ENCODE peak calls at places on chromosomes 7 and 10, in five cellular contexts. One of them, this sample, is unnamed. For H3K4me1, the result is how much of the 10 kb centered on the place peaks cover.

GRCh38 chr7:44461387-44461786 is 29.1 kb downstream of the NUDCD3 start:
- DNase-seq in testis: no peak
- DNase-seq in CD8-positive, alpha-beta T cell: no peak
- DNase-seq in GM23248: peak
- DNase-seq in psoas muscle: no peak
- DNase-seq in this sample: no peak

GRCh38 chr10:34161948-34162347 is 653.1 kb downstream of the PARD3 start:
- DNase-seq in CD8-positive, alpha-beta T cell: no peak
- DNase-seq in testis: no peak
- DNase-seq in psoas muscle: no peak
- DNase-seq in GM23248: no peak
- DNase-seq in this sample: no peak

GRCh38 chr7:31882187-31882586 is 188.0 kb downstream of the PDE1C start:
- DNase-seq in testis: peak
- DNase-seq in CD8-positive, alpha-beta T cell: no peak
- DNase-seq in GM23248: peak
- DNase-seq in psoas muscle: no peak
- DNase-seq in this sample: no peak

GRCh38 chr7:47739301-47739870 is 157.5 kb upstream of the TNS3 start:
- DNase-seq in testis: no peak
- DNase-seq in psoas muscle: no peak
- DNase-seq in GM23248: no peak
- DNase-seq in CD8-positive, alpha-beta T cell: no peak
- DNase-seq in this sample: no peak

GRCh38 chr7:48899932-48900331 is 24.4 kb upstream of the CDC14C start:
- DNase-seq in CD8-positive, alpha-beta T cell: no peak
- DNase-seq in psoas muscle: no peak
- DNase-seq in GM23248: no peak
- DNase-seq in testis: no peak
- DNase-seq in this sample: no peak

GRCh38 chr10:116402858-116403257 is 24.8 kb upstream of the PNLIPRP3 start:
- DNase-seq in GM23248: no peak
- DNase-seq in psoas muscle: no peak
- DNase-seq in testis: no peak
- DNase-seq in CD8-positive, alpha-beta T cell: no peak
- DNase-seq in this sample: no peak

GRCh38 chr7:137296551-137296950 is 47.0 kb downstream of the PTN start:
- DNase-seq in psoas muscle: no peak
- DNase-seq in testis: no peak
- DNase-seq in CD8-positive, alpha-beta T cell: no peak
- DNase-seq in GM23248: no peak
- DNase-seq in this sample: no peak

GRCh38 chr7:18939771-18940576 is 177.5 kb downstream of the TWIST1 start:
- DNase-seq in CD8-positive, alpha-beta T cell: no peak
- DNase-seq in testis: no peak
- DNase-seq in GM23248: no peak
- DNase-seq in psoas muscle: no peak
- DNase-seq in this sample: no peak

GRCh38 chr10:29926649-29927048 is 132.7 kb downstream of the JCAD start:
- DNase-seq in GM23248: peak
- DNase-seq in CD8-positive, alpha-beta T cell: no peak
- DNase-seq in psoas muscle: no peak
- DNase-seq in testis: peak
- DNase-seq in this sample: no peak

GRCh38 chr7:86947956-86948355 is 111.5 kb downstream of the ELAPOR2 start:
- DNase-seq in psoas muscle: no peak
- DNase-seq in CD8-positive, alpha-beta T cell: no peak
- DNase-seq in GM23248: no peak
- DNase-seq in testis: no peak
- DNase-seq in this sample: no peak

GRCh38 chr10:48523820-48524758 is 80.8 kb downstream of the ARHGAP22 start:
- DNase-seq in CD8-positive, alpha-beta T cell: no peak
- DNase-seq in testis: peak
- DNase-seq in GM23248: peak
- DNase-seq in psoas muscle: no peak
- DNase-seq in this sample: no peak

GRCh38 chr10:11204355-11204879 is 186.7 kb downstream of the CELF2 start:
- DNase-seq in GM23248: no peak
- DNase-seq in testis: no peak
- DNase-seq in CD8-positive, alpha-beta T cell: no peak
- DNase-seq in psoas muscle: no peak
- DNase-seq in this sample: no peak

GRCh38 chr10:102119417-102120141 is 589 bp downstream of the LDB1 start:
- DNase-seq in GM23248: peak
- DNase-seq in psoas muscle: peak
- DNase-seq in CD8-positive, alpha-beta T cell: no peak
- DNase-seq in testis: peak
- DNase-seq in this sample: peak

GRCh38 chr10:51090190-51090589 is 15.9 kb downstream of the PRKG1 start:
- DNase-seq in GM23248: no peak
- DNase-seq in psoas muscle: no peak
- DNase-seq in CD8-positive, alpha-beta T cell: no peak
- DNase-seq in testis: no peak
- DNase-seq in this sample: no peak

GRCh38 chr7:74083928-74084721 is 521 bp downstream of the LIMK1 start:
- DNase-seq in CD8-positive, alpha-beta T cell: no peak
- DNase-seq in psoas muscle: peak
- DNase-seq in testis: no peak
- DNase-seq in GM23248: peak
- DNase-seq in this sample: peak

GRCh38 chr7:153886121-153886505 is 166.1 kb upstream of the DPP6 start:
- DNase-seq in psoas muscle: no peak
- DNase-seq in CD8-positive, alpha-beta T cell: no peak
- DNase-seq in testis: peak
- DNase-seq in GM23248: no peak
- DNase-seq in this sample: no peak

GRCh38 chr7:108253275-108254044 is 123.3 kb upstream of the LAMB4 start:
- DNase-seq in GM23248: peak
- DNase-seq in CD8-positive, alpha-beta T cell: no peak
- DNase-seq in testis: no peak
- DNase-seq in psoas muscle: no peak
- DNase-seq in this sample: no peak

GRCh38 chr7:17456541-17456940 is 158.1 kb downstream of the AHR start:
- DNase-seq in CD8-positive, alpha-beta T cell: no peak
- DNase-seq in testis: no peak
- DNase-seq in GM23248: peak
- DNase-seq in psoas muscle: no peak
- DNase-seq in this sample: no peak

GRCh38 chr7:6637544-6638229 is 569 bp downstream of the ZNF316 start:
- DNase-seq in CD8-positive, alpha-beta T cell: peak
- DNase-seq in GM23248: peak
- DNase-seq in psoas muscle: no peak
- DNase-seq in testis: no peak
- DNase-seq in this sample: no peak

GRCh38 chr10:43904301-43904700 is 255.6 kb upstream of the ZNF32 start:
- DNase-seq in GM23248: no peak
- DNase-seq in testis: no peak
- DNase-seq in psoas muscle: no peak
- DNase-seq in CD8-positive, alpha-beta T cell: no peak
- DNase-seq in this sample: no peak

GRCh38 chr10:118669835-118670234 is 74.4 kb upstream of the PRLHR start:
- DNase-seq in CD8-positive, alpha-beta T cell: no peak
- DNase-seq in testis: no peak
- DNase-seq in GM23248: no peak
- DNase-seq in psoas muscle: no peak
- DNase-seq in this sample: no peak

GRCh38 chr7:150322833-150323681 is at the start of the genes ACTR3C and LRRC61:
- DNase-seq in psoas muscle: no peak
- DNase-seq in GM23248: no peak
- DNase-seq in CD8-positive, alpha-beta T cell: no peak
- DNase-seq in testis: peak
- DNase-seq in this sample: peak

GRCh38 chr7:132564090-132564489 is 12.2 kb downstream of the PLXNA4 start:
- DNase-seq in GM23248: no peak
- DNase-seq in CD8-positive, alpha-beta T cell: no peak
- DNase-seq in testis: no peak
- DNase-seq in psoas muscle: no peak
- DNase-seq in this sample: no peak

GRCh38 chr7:107118109-107118900 is 50.5 kb upstream of the HBP1 start:
- DNase-seq in testis: peak
- DNase-seq in CD8-positive, alpha-beta T cell: no peak
- DNase-seq in psoas muscle: no peak
- DNase-seq in GM23248: peak
- DNase-seq in this sample: no peak

GRCh38 chr10:88642991-88643390 is 21.3 kb upstream of the LIPF start:
- DNase-seq in CD8-positive, alpha-beta T cell: no peak
- DNase-seq in psoas muscle: no peak
- DNase-seq in GM23248: peak
- DNase-seq in testis: no peak
- DNase-seq in this sample: no peak

GRCh38 chr10:42990721-42991441 is 86.0 kb upstream of the RET start:
- DNase-seq in testis: no peak
- DNase-seq in CD8-positive, alpha-beta T cell: no peak
- DNase-seq in GM23248: no peak
- DNase-seq in psoas muscle: no peak
- DNase-seq in this sample: no peak

GRCh38 chr10:110610308-110610774 is 33.8 kb upstream of the RBM20 start:
- DNase-seq in testis: peak
- DNase-seq in psoas muscle: no peak
- DNase-seq in GM23248: peak
- DNase-seq in CD8-positive, alpha-beta T cell: no peak
- DNase-seq in this sample: no peak

DNA sequence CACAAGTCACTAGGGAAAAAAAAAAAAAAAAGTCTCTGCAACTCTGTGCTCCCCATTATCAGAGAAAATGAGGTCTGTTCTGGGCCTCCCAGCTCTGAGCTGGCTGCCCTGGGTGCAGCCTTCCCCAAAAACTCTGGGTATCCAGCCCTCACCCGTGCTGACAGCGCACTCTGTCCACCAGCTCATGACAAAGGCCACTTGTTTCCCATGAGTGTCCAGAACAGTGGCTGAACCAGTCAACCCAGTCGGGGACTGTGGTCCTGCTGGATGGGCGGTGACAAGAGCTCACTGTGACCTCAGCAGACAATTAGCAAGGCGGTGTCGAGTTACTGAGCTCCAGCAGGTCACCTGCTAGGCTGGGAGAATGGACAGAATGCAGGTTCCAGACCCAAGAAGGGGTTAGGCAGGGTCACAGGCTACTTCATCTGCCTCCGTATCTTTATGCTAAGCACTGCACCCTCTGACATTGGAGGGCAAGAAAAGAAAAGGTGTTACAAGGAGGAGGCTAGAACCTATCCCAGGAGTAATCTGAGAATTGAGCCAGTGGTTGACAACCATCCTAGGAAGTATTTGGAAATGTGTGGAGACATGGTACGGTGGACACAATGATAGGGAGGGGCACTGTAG is 37.2 kb downstream of the DLG5 start:
- DNase-seq in GM23248: no peak
- DNase-seq in CD8-positive, alpha-beta T cell: no peak
- DNase-seq in psoas muscle: no peak
- DNase-seq in testis: peak
- DNase-seq in this sample: no peak
- H3K4me1 ChIP-seq in GM23248: under half
- H3K4me1 ChIP-seq in CD8-positive, alpha-beta T cell: under half
- H3K4me1 ChIP-seq in psoas muscle: half or more
- H3K4me1 ChIP-seq in testis: under half
- H3K4me1 ChIP-seq in this sample: half or more

GRCh38 chr10:31347705-31348104 is 28.7 kb downstream of the ZEB1 start:
- DNase-seq in CD8-positive, alpha-beta T cell: no peak
- DNase-seq in testis: no peak
- DNase-seq in psoas muscle: no peak
- DNase-seq in GM23248: no peak
- DNase-seq in this sample: no peak

GRCh38 chr10:31353574-31353973 is 34.6 kb downstream of the ZEB1 start:
- DNase-seq in psoas muscle: no peak
- DNase-seq in CD8-positive, alpha-beta T cell: no peak
- DNase-seq in testis: no peak
- DNase-seq in GM23248: peak
- DNase-seq in this sample: no peak

GRCh38 chr10:31350891-31351290 is 31.9 kb downstream of the ZEB1 start:
- DNase-seq in GM23248: no peak
- DNase-seq in testis: no peak
- DNase-seq in psoas muscle: no peak
- DNase-seq in CD8-positive, alpha-beta T cell: no peak
- DNase-seq in this sample: no peak

GRCh38 chr10:31346953-31347352 is 27.9 kb downstream of the ZEB1 start:
- DNase-seq in CD8-positive, alpha-beta T cell: no peak
- DNase-seq in GM23248: no peak
- DNase-seq in psoas muscle: no peak
- DNase-seq in testis: no peak
- DNase-seq in this sample: no peak

DNA sequence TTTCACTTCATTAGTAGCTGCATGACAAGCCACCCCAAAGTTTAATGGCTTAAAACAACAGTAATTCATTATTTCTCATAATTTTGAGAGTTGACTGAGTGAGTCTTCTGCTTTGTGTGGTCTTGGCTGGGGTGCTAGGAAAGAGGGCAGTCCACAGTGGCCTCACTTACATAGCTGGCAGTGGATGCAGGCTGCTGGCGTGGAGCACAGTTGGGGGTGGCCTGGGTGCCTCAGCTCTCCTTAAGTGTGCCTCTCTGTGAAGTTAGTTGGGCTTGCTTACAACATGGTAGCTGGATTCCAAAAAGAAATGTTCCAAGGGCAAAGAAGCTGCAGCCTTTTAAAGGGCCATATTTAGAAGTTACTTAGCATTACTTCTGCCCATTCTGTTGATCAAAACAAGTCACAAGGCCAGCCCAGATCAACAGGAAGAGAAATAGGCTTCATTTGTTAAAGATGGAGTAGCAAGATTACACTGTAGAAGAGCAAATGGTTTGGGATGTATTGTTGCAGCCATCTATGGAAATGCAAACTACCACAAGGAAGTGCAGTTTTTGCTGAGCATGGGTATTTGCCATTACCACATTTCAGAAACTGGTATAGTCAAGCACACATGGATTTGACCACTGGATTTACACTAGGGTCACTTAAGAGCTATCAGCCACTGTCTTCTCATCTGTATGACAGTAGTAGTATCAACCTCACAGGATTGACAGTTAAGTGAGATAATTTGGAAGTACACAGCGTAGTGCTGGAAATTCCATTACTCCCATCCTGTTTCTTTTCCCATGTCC is 33.6 kb downstream of the ZEB1 start:
- DNase-seq in psoas muscle: no peak
- DNase-seq in testis: no peak
- DNase-seq in CD8-positive, alpha-beta T cell: no peak
- DNase-seq in GM23248: no peak
- DNase-seq in this sample: no peak
- H3K4me1 ChIP-seq in psoas muscle: half or more
- H3K4me1 ChIP-seq in testis: under half
- H3K4me1 ChIP-seq in CD8-positive, alpha-beta T cell: under half
- H3K4me1 ChIP-seq in GM23248: under half
- H3K4me1 ChIP-seq in this sample: under half

GRCh38 chr7:26155531-26156375 is 3.8 kb downstream of the NFE2L3 start:
- DNase-seq in GM23248: peak
- DNase-seq in psoas muscle: no peak
- DNase-seq in testis: no peak
- DNase-seq in CD8-positive, alpha-beta T cell: no peak
- DNase-seq in this sample: no peak
- H3K4me1 ChIP-seq in GM23248: under half
- H3K4me1 ChIP-seq in psoas muscle: under half
- H3K4me1 ChIP-seq in testis: under half
- H3K4me1 ChIP-seq in CD8-positive, alpha-beta T cell: under half
- H3K4me1 ChIP-seq in this sample: under half

DNA sequence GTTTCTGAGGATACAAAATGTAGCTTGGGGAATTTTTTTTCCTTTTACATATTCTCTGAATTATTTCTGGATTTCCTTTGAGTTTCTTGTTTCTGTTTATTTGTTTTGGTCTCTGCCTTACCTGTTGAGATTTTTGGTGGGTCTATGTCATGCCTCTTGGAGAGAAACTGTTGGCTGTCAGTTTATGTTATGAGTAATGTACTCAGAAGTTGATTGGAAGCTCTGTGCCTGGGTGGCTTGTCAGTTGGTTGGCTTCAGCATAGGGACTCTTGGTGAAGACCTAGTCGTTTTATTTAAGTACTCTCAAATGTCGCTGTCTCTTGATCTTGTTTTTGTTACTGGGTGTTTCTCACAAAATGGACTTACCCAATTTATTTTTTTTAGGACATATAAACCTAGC is 132.4 kb downstream of the CDK14 start:
- DNase-seq in testis: no peak
- DNase-seq in psoas muscle: no peak
- DNase-seq in GM23248: no peak
- DNase-seq in CD8-positive, alpha-beta T cell: no peak
- DNase-seq in this sample: no peak
- H3K4me1 ChIP-seq in testis: under half
- H3K4me1 ChIP-seq in psoas muscle: under half
- H3K4me1 ChIP-seq in GM23248: under half
- H3K4me1 ChIP-seq in CD8-positive, alpha-beta T cell: under half
- H3K4me1 ChIP-seq in this sample: under half